ENCODE peak calls at places on chromosomes 4 and X, in seven cellular contexts. One of them, this sample, is unnamed.

GRCh38 chrX:72685810-72686465 is 28.2 kb downstream of the PHKA1 start:
- DNase-seq in substantia nigra: no peak
- DNase-seq in CD4-positive, CD25-positive, alpha-beta regulatory T cell: no peak
- DNase-seq in pancreas: no peak
- DNase-seq in PC-3: peak
- DNase-seq in thoracic aorta: no peak
- DNase-seq in CD8-positive, alpha-beta T cell: no peak
- DNase-seq in this sample: no peak

GRCh38 chrX:29187264-29187663 is 600.0 kb downstream of the IL1RAPL1 start:
- DNase-seq in thoracic aorta: no peak
- DNase-seq in pancreas: no peak
- DNase-seq in CD8-positive, alpha-beta T cell: no peak
- DNase-seq in PC-3: peak
- DNase-seq in CD4-positive, CD25-positive, alpha-beta regulatory T cell: no peak
- DNase-seq in substantia nigra: no peak
- DNase-seq in this sample: no peak

GRCh38 chr4:147678796-147679549 is 5.0 kb downstream of the PRMT9 start:
- DNase-seq in PC-3: peak
- DNase-seq in pancreas: no peak
- DNase-seq in CD8-positive, alpha-beta T cell: no peak
- DNase-seq in substantia nigra: no peak
- DNase-seq in thoracic aorta: no peak
- DNase-seq in CD4-positive, CD25-positive, alpha-beta regulatory T cell: peak
- DNase-seq in this sample: no peak

GRCh38 chrX:136768469-136769084 is 12.2 kb downstream of the ARHGEF6 start:
- DNase-seq in PC-3: peak
- DNase-seq in substantia nigra: no peak
- DNase-seq in CD8-positive, alpha-beta T cell: peak
- DNase-seq in pancreas: no peak
- DNase-seq in CD4-positive, CD25-positive, alpha-beta regulatory T cell: peak
- DNase-seq in thoracic aorta: no peak
- DNase-seq in this sample: no peak

GRCh38 chrX:134782796-134783195 is 124.5 kb upstream of the PLAC1 start:
- DNase-seq in PC-3: peak
- DNase-seq in pancreas: no peak
- DNase-seq in thoracic aorta: no peak
- DNase-seq in CD4-positive, CD25-positive, alpha-beta regulatory T cell: peak
- DNase-seq in CD8-positive, alpha-beta T cell: no peak
- DNase-seq in substantia nigra: no peak
- DNase-seq in this sample: no peak

GRCh38 chr4:154490261-154490588 is 1.4 kb downstream of the DCHS2 start:
- DNase-seq in PC-3: no peak
- DNase-seq in thoracic aorta: no peak
- DNase-seq in pancreas: no peak
- DNase-seq in substantia nigra: no peak
- DNase-seq in CD8-positive, alpha-beta T cell: no peak
- DNase-seq in CD4-positive, CD25-positive, alpha-beta regulatory T cell: peak
- DNase-seq in this sample: no peak

GRCh38 chr4:36841583-36842326 is 402.8 kb upstream of the NWD2 start:
- DNase-seq in substantia nigra: no peak
- DNase-seq in thoracic aorta: no peak
- DNase-seq in CD4-positive, CD25-positive, alpha-beta regulatory T cell: no peak
- DNase-seq in pancreas: no peak
- DNase-seq in PC-3: peak
- DNase-seq in CD8-positive, alpha-beta T cell: no peak
- DNase-seq in this sample: no peak

GRCh38 chrX:102883491-102883890 is 53.6 kb upstream of the RAB40AL start:
- DNase-seq in pancreas: no peak
- DNase-seq in thoracic aorta: no peak
- DNase-seq in CD4-positive, CD25-positive, alpha-beta regulatory T cell: no peak
- DNase-seq in PC-3: no peak
- DNase-seq in CD8-positive, alpha-beta T cell: no peak
- DNase-seq in substantia nigra: no peak
- DNase-seq in this sample: no peak

GRCh38 chr4:10237131-10237530 is 120.5 kb upstream of the WDR1 start:
- DNase-seq in thoracic aorta: no peak
- DNase-seq in substantia nigra: no peak
- DNase-seq in CD4-positive, CD25-positive, alpha-beta regulatory T cell: no peak
- DNase-seq in PC-3: no peak
- DNase-seq in pancreas: no peak
- DNase-seq in CD8-positive, alpha-beta T cell: no peak
- DNase-seq in this sample: no peak

GRCh38 chrX:2406891-2407518 is 93.8 kb downstream of the DHRSX start:
- DNase-seq in CD4-positive, CD25-positive, alpha-beta regulatory T cell: no peak
- DNase-seq in pancreas: no peak
- DNase-seq in substantia nigra: no peak
- DNase-seq in PC-3: no peak
- DNase-seq in CD8-positive, alpha-beta T cell: no peak
- DNase-seq in thoracic aorta: no peak
- DNase-seq in this sample: no peak

GRCh38 chrX:154298312-154298711 is 2.7 kb downstream of the TKTL1 start:
- DNase-seq in thoracic aorta: no peak
- DNase-seq in pancreas: no peak
- DNase-seq in CD4-positive, CD25-positive, alpha-beta regulatory T cell: no peak
- DNase-seq in substantia nigra: no peak
- DNase-seq in CD8-positive, alpha-beta T cell: no peak
- DNase-seq in PC-3: no peak
- DNase-seq in this sample: no peak

GRCh38 chr4:106985830-106986229 is 50.3 kb downstream of the DKK2 start:
- DNase-seq in pancreas: no peak
- DNase-seq in thoracic aorta: no peak
- DNase-seq in PC-3: no peak
- DNase-seq in substantia nigra: no peak
- DNase-seq in CD8-positive, alpha-beta T cell: no peak
- DNase-seq in CD4-positive, CD25-positive, alpha-beta regulatory T cell: no peak
- DNase-seq in this sample: no peak

GRCh38 chr4:145520172-145520571 is 38.5 kb downstream of the SMAD1 start:
- DNase-seq in CD8-positive, alpha-beta T cell: no peak
- DNase-seq in PC-3: no peak
- DNase-seq in pancreas: no peak
- DNase-seq in thoracic aorta: no peak
- DNase-seq in CD4-positive, CD25-positive, alpha-beta regulatory T cell: no peak
- DNase-seq in substantia nigra: no peak
- DNase-seq in this sample: no peak
- H3K27ac ChIP-seq in CD8-positive, alpha-beta T cell: no peak
- H3K27ac ChIP-seq in PC-3: no peak
- H3K27ac ChIP-seq in pancreas: no peak
- H3K27ac ChIP-seq in thoracic aorta: no peak
- H3K27ac ChIP-seq in CD4-positive, CD25-positive, alpha-beta regulatory T cell: no peak
- H3K27ac ChIP-seq in substantia nigra: no peak
- H3K27ac ChIP-seq in this sample: no peak

GRCh38 chrX:68332156-68332823 is 101.0 kb downstream of the OPHN1 start:
- DNase-seq in pancreas: no peak
- DNase-seq in CD4-positive, CD25-positive, alpha-beta regulatory T cell: no peak
- DNase-seq in CD8-positive, alpha-beta T cell: no peak
- DNase-seq in PC-3: no peak
- DNase-seq in thoracic aorta: no peak
- DNase-seq in substantia nigra: no peak
- DNase-seq in this sample: no peak
- H3K27ac ChIP-seq in pancreas: no peak
- H3K27ac ChIP-seq in CD4-positive, CD25-positive, alpha-beta regulatory T cell: no peak
- H3K27ac ChIP-seq in CD8-positive, alpha-beta T cell: no peak
- H3K27ac ChIP-seq in PC-3: no peak
- H3K27ac ChIP-seq in thoracic aorta: no peak
- H3K27ac ChIP-seq in substantia nigra: no peak
- H3K27ac ChIP-seq in this sample: no peak

GRCh38 chrX:31245714-31246113 is 173.9 kb upstream of the FTHL17 start:
- DNase-seq in PC-3: no peak
- DNase-seq in substantia nigra: no peak
- DNase-seq in thoracic aorta: no peak
- DNase-seq in CD4-positive, CD25-positive, alpha-beta regulatory T cell: no peak
- DNase-seq in pancreas: no peak
- DNase-seq in CD8-positive, alpha-beta T cell: no peak
- DNase-seq in this sample: no peak

GRCh38 chrX:31240982-31241381 is 169.1 kb upstream of the FTHL17 start:
- DNase-seq in PC-3: no peak
- DNase-seq in CD8-positive, alpha-beta T cell: no peak
- DNase-seq in pancreas: no peak
- DNase-seq in substantia nigra: no peak
- DNase-seq in thoracic aorta: no peak
- DNase-seq in CD4-positive, CD25-positive, alpha-beta regulatory T cell: no peak
- DNase-seq in this sample: no peak

DNA sequence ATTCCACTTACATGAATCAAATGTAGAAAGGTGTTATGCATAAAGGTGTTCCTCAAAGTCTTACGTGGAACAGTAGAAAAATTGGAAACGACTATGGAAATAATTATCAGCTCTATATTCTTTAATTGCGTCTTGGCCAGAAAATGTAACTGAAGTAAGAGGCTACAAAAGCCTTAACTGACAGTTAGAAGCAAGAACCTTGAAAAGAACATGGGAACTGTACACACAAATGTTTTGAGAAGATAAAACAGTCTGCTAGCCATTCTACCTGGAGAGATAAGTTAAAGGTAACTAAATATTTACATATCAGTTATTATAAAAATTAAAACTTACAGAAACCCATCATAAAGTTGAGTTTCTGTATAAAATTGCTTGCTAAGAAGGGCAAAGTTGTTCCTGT is 172.0 kb upstream of the FTHL17 start:
- DNase-seq in pancreas: no peak
- DNase-seq in CD8-positive, alpha-beta T cell: no peak
- DNase-seq in thoracic aorta: no peak
- DNase-seq in CD4-positive, CD25-positive, alpha-beta regulatory T cell: no peak
- DNase-seq in PC-3: no peak
- DNase-seq in substantia nigra: no peak
- DNase-seq in this sample: no peak
- H3K27ac ChIP-seq in pancreas: no peak
- H3K27ac ChIP-seq in CD8-positive, alpha-beta T cell: no peak
- H3K27ac ChIP-seq in thoracic aorta: no peak
- H3K27ac ChIP-seq in CD4-positive, CD25-positive, alpha-beta regulatory T cell: no peak
- H3K27ac ChIP-seq in PC-3: no peak
- H3K27ac ChIP-seq in substantia nigra: no peak
- H3K27ac ChIP-seq in this sample: no peak

GRCh38 chr4:43816107-43816506 is 632.5 kb downstream of the KCTD8 start:
- DNase-seq in CD8-positive, alpha-beta T cell: no peak
- DNase-seq in substantia nigra: no peak
- DNase-seq in PC-3: no peak
- DNase-seq in CD4-positive, CD25-positive, alpha-beta regulatory T cell: no peak
- DNase-seq in pancreas: no peak
- DNase-seq in thoracic aorta: no peak
- DNase-seq in this sample: no peak
- H3K27ac ChIP-seq in CD8-positive, alpha-beta T cell: no peak
- H3K27ac ChIP-seq in substantia nigra: no peak
- H3K27ac ChIP-seq in PC-3: no peak
- H3K27ac ChIP-seq in CD4-positive, CD25-positive, alpha-beta regulatory T cell: no peak
- H3K27ac ChIP-seq in pancreas: no peak
- H3K27ac ChIP-seq in thoracic aorta: no peak
- H3K27ac ChIP-seq in this sample: no peak

GRCh38 chrX:11555759-11556158 is 110.0 kb downstream of the ARHGAP6 start:
- DNase-seq in CD8-positive, alpha-beta T cell: no peak
- DNase-seq in substantia nigra: no peak
- DNase-seq in pancreas: no peak
- DNase-seq in thoracic aorta: no peak
- DNase-seq in CD4-positive, CD25-positive, alpha-beta regulatory T cell: no peak
- DNase-seq in PC-3: peak
- DNase-seq in this sample: no peak
- H3K27ac ChIP-seq in CD8-positive, alpha-beta T cell: no peak
- H3K27ac ChIP-seq in substantia nigra: no peak
- H3K27ac ChIP-seq in pancreas: no peak
- H3K27ac ChIP-seq in thoracic aorta: no peak
- H3K27ac ChIP-seq in CD4-positive, CD25-positive, alpha-beta regulatory T cell: no peak
- H3K27ac ChIP-seq in PC-3: no peak
- H3K27ac ChIP-seq in this sample: no peak

GRCh38 chr4:185523862-185524261 is 11.4 kb downstream of the PDLIM3 start:
- DNase-seq in PC-3: no peak
- DNase-seq in CD8-positive, alpha-beta T cell: no peak
- DNase-seq in CD4-positive, CD25-positive, alpha-beta regulatory T cell: no peak
- DNase-seq in substantia nigra: no peak
- DNase-seq in thoracic aorta: no peak
- DNase-seq in pancreas: no peak
- DNase-seq in this sample: no peak
- H3K27ac ChIP-seq in PC-3: no peak
- H3K27ac ChIP-seq in CD8-positive, alpha-beta T cell: no peak
- H3K27ac ChIP-seq in CD4-positive, CD25-positive, alpha-beta regulatory T cell: no peak
- H3K27ac ChIP-seq in substantia nigra: no peak
- H3K27ac ChIP-seq in thoracic aorta: peak
- H3K27ac ChIP-seq in pancreas: no peak
- H3K27ac ChIP-seq in this sample: no peak

GRCh38 chr4:56799824-56800756 is 21.4 kb downstream of the SPINK2 start:
- DNase-seq in CD4-positive, CD25-positive, alpha-beta regulatory T cell: peak
- DNase-seq in substantia nigra: peak
- DNase-seq in CD8-positive, alpha-beta T cell: peak
- DNase-seq in pancreas: peak
- DNase-seq in PC-3: peak
- DNase-seq in thoracic aorta: peak
- DNase-seq in this sample: peak

GRCh38 chr4:56803473-56803872 is 18.0 kb downstream of the SPINK2 start:
- DNase-seq in CD4-positive, CD25-positive, alpha-beta regulatory T cell: no peak
- DNase-seq in pancreas: no peak
- DNase-seq in CD8-positive, alpha-beta T cell: no peak
- DNase-seq in substantia nigra: no peak
- DNase-seq in PC-3: peak
- DNase-seq in thoracic aorta: no peak
- DNase-seq in this sample: no peak

GRCh38 chr4:56804551-56804950 is 16.9 kb downstream of the SPINK2 start:
- DNase-seq in thoracic aorta: no peak
- DNase-seq in PC-3: no peak
- DNase-seq in substantia nigra: no peak
- DNase-seq in CD4-positive, CD25-positive, alpha-beta regulatory T cell: no peak
- DNase-seq in CD8-positive, alpha-beta T cell: no peak
- DNase-seq in pancreas: no peak
- DNase-seq in this sample: no peak

DNA sequence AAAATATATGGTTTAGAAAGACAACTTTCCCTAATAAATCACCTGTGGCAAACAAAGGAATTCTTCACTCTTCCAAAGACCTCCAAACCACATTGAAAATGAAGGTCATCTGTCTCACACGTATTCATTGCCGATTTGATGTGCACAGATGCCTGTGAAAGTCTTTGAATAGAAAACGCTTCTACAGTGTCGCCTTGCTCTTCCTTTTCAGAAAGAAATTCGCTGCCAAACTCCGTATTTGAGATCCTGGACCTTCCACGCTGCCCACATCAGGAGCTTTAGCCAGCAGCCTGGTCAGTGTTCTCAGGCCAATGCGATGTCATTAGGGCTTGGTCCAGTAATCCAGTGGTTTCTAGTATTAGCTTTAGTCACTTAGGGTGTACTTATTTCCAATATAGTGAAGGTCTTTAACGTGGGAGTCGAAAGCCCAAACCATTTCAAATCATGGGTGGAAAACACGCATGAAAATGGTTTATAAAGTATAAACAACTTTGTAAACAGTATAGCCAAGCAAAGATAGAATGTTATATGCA is 22.1 kb downstream of the SPINK2 start:
- DNase-seq in CD4-positive, CD25-positive, alpha-beta regulatory T cell: no peak
- DNase-seq in CD8-positive, alpha-beta T cell: no peak
- DNase-seq in thoracic aorta: no peak
- DNase-seq in pancreas: no peak
- DNase-seq in substantia nigra: no peak
- DNase-seq in PC-3: no peak
- DNase-seq in this sample: no peak
- H3K27ac ChIP-seq in CD4-positive, CD25-positive, alpha-beta regulatory T cell: peak
- H3K27ac ChIP-seq in CD8-positive, alpha-beta T cell: peak
- H3K27ac ChIP-seq in thoracic aorta: peak
- H3K27ac ChIP-seq in pancreas: no peak
- H3K27ac ChIP-seq in substantia nigra: peak
- H3K27ac ChIP-seq in PC-3: no peak
- H3K27ac ChIP-seq in this sample: peak

GRCh38 chr4:16032871-16033505 is 50.8 kb downstream of the PROM1 start:
- DNase-seq in substantia nigra: no peak
- DNase-seq in PC-3: no peak
- DNase-seq in pancreas: no peak
- DNase-seq in thoracic aorta: no peak
- DNase-seq in CD4-positive, CD25-positive, alpha-beta regulatory T cell: no peak
- DNase-seq in CD8-positive, alpha-beta T cell: no peak
- DNase-seq in this sample: no peak
- H3K27ac ChIP-seq in substantia nigra: no peak
- H3K27ac ChIP-seq in PC-3: no peak
- H3K27ac ChIP-seq in pancreas: no peak
- H3K27ac ChIP-seq in thoracic aorta: no peak
- H3K27ac ChIP-seq in CD4-positive, CD25-positive, alpha-beta regulatory T cell: no peak
- H3K27ac ChIP-seq in CD8-positive, alpha-beta T cell: no peak
- H3K27ac ChIP-seq in this sample: no peak

This sample was measured in caudate nucleus.